ENCODE peak calls at places on chromosome 2, in seven cellular contexts. One of them, this sample, is unnamed.
A peak's percentile ranks its signal among the peaks of the same experiment; 100 is the strongest.

GRCh38 chr2:113136828-113137775 is 9.7 kb downstream of the IL1RN start:
- DNase-seq in stimulated activated effector memory CD8-positive, alpha-beta T cell treated with anti-CD3 and anti-CD28 coated beads, Interleukin-12 subunit alpha, Interleukin-12 subunit beta, amount 100 ng/mL, for 72 hours: peak; percentile 69
- DNase-seq in stimulated activated CD8-positive, alpha-beta memory T cell treated with anti-CD3 and anti-CD28 coated beads, Interleukin-12 subunit alpha, Interleukin-12 subunit beta, amount 100 ng/mL, for 4 hours: no peak
- DNase-seq in activated CD4-positive, alpha-beta T cell treated with anti-CD3 and anti-CD28 coated beads for 48 hours: peak; percentile 51
- DNase-seq in cardiac muscle cell: peak; percentile 57
- DNase-seq in NCI-H2081: peak; percentile 43
- DNase-seq in KBM-7: peak; percentile 70
- DNase-seq in this sample: no peak

GRCh38 chr2:28506112-28506511 is 10.3 kb downstream of the PLB1 start:
- DNase-seq in stimulated activated effector memory CD8-positive, alpha-beta T cell treated with anti-CD3 and anti-CD28 coated beads, Interleukin-12 subunit alpha, Interleukin-12 subunit beta, amount 100 ng/mL, for 72 hours: no peak
- DNase-seq in stimulated activated CD8-positive, alpha-beta memory T cell treated with anti-CD3 and anti-CD28 coated beads, Interleukin-12 subunit alpha, Interleukin-12 subunit beta, amount 100 ng/mL, for 4 hours: no peak
- DNase-seq in activated CD4-positive, alpha-beta T cell treated with anti-CD3 and anti-CD28 coated beads for 48 hours: peak; percentile 17
- DNase-seq in cardiac muscle cell: no peak
- DNase-seq in NCI-H2081: no peak
- DNase-seq in KBM-7: no peak
- DNase-seq in this sample: no peak

GRCh38 chr2:15638720-15639119 is 47.1 kb downstream of the DDX1 start:
- DNase-seq in stimulated activated effector memory CD8-positive, alpha-beta T cell treated with anti-CD3 and anti-CD28 coated beads, Interleukin-12 subunit alpha, Interleukin-12 subunit beta, amount 100 ng/mL, for 72 hours: no peak
- DNase-seq in stimulated activated CD8-positive, alpha-beta memory T cell treated with anti-CD3 and anti-CD28 coated beads, Interleukin-12 subunit alpha, Interleukin-12 subunit beta, amount 100 ng/mL, for 4 hours: no peak
- DNase-seq in activated CD4-positive, alpha-beta T cell treated with anti-CD3 and anti-CD28 coated beads for 48 hours: no peak
- DNase-seq in cardiac muscle cell: peak; percentile 42
- DNase-seq in NCI-H2081: no peak
- DNase-seq in KBM-7: no peak
- DNase-seq in this sample: no peak

GRCh38 chr2:61534926-61535325 is 3.2 kb downstream of the XPO1 start:
- DNase-seq in stimulated activated effector memory CD8-positive, alpha-beta T cell treated with anti-CD3 and anti-CD28 coated beads, Interleukin-12 subunit alpha, Interleukin-12 subunit beta, amount 100 ng/mL, for 72 hours: no peak
- DNase-seq in stimulated activated CD8-positive, alpha-beta memory T cell treated with anti-CD3 and anti-CD28 coated beads, Interleukin-12 subunit alpha, Interleukin-12 subunit beta, amount 100 ng/mL, for 4 hours: no peak
- DNase-seq in activated CD4-positive, alpha-beta T cell treated with anti-CD3 and anti-CD28 coated beads for 48 hours: no peak
- DNase-seq in cardiac muscle cell: no peak
- DNase-seq in NCI-H2081: no peak
- DNase-seq in KBM-7: no peak
- DNase-seq in this sample: no peak

GRCh38 chr2:105652014-105652796 is 92.5 kb upstream of the NCK2 start:
- DNase-seq in stimulated activated effector memory CD8-positive, alpha-beta T cell treated with anti-CD3 and anti-CD28 coated beads, Interleukin-12 subunit alpha, Interleukin-12 subunit beta, amount 100 ng/mL, for 72 hours: peak; percentile 13
- DNase-seq in stimulated activated CD8-positive, alpha-beta memory T cell treated with anti-CD3 and anti-CD28 coated beads, Interleukin-12 subunit alpha, Interleukin-12 subunit beta, amount 100 ng/mL, for 4 hours: no peak
- DNase-seq in activated CD4-positive, alpha-beta T cell treated with anti-CD3 and anti-CD28 coated beads for 48 hours: no peak
- DNase-seq in cardiac muscle cell: no peak
- DNase-seq in NCI-H2081: no peak
- DNase-seq in KBM-7: no peak
- DNase-seq in this sample: no peak

GRCh38 chr2:176582990-176583481 is 313.8 kb downstream of the MTX2 start:
- DNase-seq in stimulated activated effector memory CD8-positive, alpha-beta T cell treated with anti-CD3 and anti-CD28 coated beads, Interleukin-12 subunit alpha, Interleukin-12 subunit beta, amount 100 ng/mL, for 72 hours: no peak
- DNase-seq in stimulated activated CD8-positive, alpha-beta memory T cell treated with anti-CD3 and anti-CD28 coated beads, Interleukin-12 subunit alpha, Interleukin-12 subunit beta, amount 100 ng/mL, for 4 hours: no peak
- DNase-seq in activated CD4-positive, alpha-beta T cell treated with anti-CD3 and anti-CD28 coated beads for 48 hours: no peak
- DNase-seq in cardiac muscle cell: peak; percentile 91
- DNase-seq in NCI-H2081: no peak
- DNase-seq in KBM-7: no peak
- DNase-seq in this sample: no peak

GRCh38 chr2:127056631-127057370 is 50.2 kb downstream of the BIN1 start:
- DNase-seq in stimulated activated effector memory CD8-positive, alpha-beta T cell treated with anti-CD3 and anti-CD28 coated beads, Interleukin-12 subunit alpha, Interleukin-12 subunit beta, amount 100 ng/mL, for 72 hours: no peak
- DNase-seq in stimulated activated CD8-positive, alpha-beta memory T cell treated with anti-CD3 and anti-CD28 coated beads, Interleukin-12 subunit alpha, Interleukin-12 subunit beta, amount 100 ng/mL, for 4 hours: no peak
- DNase-seq in activated CD4-positive, alpha-beta T cell treated with anti-CD3 and anti-CD28 coated beads for 48 hours: no peak
- DNase-seq in cardiac muscle cell: no peak
- DNase-seq in NCI-H2081: no peak
- DNase-seq in KBM-7: no peak
- DNase-seq in this sample: no peak

GRCh38 chr2:143686585-143687164 is 557.5 kb downstream of the ARHGAP15 start:
- DNase-seq in stimulated activated effector memory CD8-positive, alpha-beta T cell treated with anti-CD3 and anti-CD28 coated beads, Interleukin-12 subunit alpha, Interleukin-12 subunit beta, amount 100 ng/mL, for 72 hours: no peak
- DNase-seq in stimulated activated CD8-positive, alpha-beta memory T cell treated with anti-CD3 and anti-CD28 coated beads, Interleukin-12 subunit alpha, Interleukin-12 subunit beta, amount 100 ng/mL, for 4 hours: no peak
- DNase-seq in activated CD4-positive, alpha-beta T cell treated with anti-CD3 and anti-CD28 coated beads for 48 hours: no peak
- DNase-seq in cardiac muscle cell: peak; percentile 68
- DNase-seq in NCI-H2081: peak; percentile 5
- DNase-seq in KBM-7: peak; percentile 62
- DNase-seq in this sample: no peak

GRCh38 chr2:204692790-204693189 is 147.5 kb downstream of the PARD3B start:
- DNase-seq in stimulated activated effector memory CD8-positive, alpha-beta T cell treated with anti-CD3 and anti-CD28 coated beads, Interleukin-12 subunit alpha, Interleukin-12 subunit beta, amount 100 ng/mL, for 72 hours: no peak
- DNase-seq in stimulated activated CD8-positive, alpha-beta memory T cell treated with anti-CD3 and anti-CD28 coated beads, Interleukin-12 subunit alpha, Interleukin-12 subunit beta, amount 100 ng/mL, for 4 hours: no peak
- DNase-seq in activated CD4-positive, alpha-beta T cell treated with anti-CD3 and anti-CD28 coated beads for 48 hours: no peak
- DNase-seq in cardiac muscle cell: no peak
- DNase-seq in NCI-H2081: no peak
- DNase-seq in KBM-7: peak; percentile 3
- DNase-seq in this sample: no peak

GRCh38 chr2:202377308-202377736 is 1.2 kb downstream of the BMPR2 start:
- DNase-seq in stimulated activated effector memory CD8-positive, alpha-beta T cell treated with anti-CD3 and anti-CD28 coated beads, Interleukin-12 subunit alpha, Interleukin-12 subunit beta, amount 100 ng/mL, for 72 hours: peak; percentile 61
- DNase-seq in stimulated activated CD8-positive, alpha-beta memory T cell treated with anti-CD3 and anti-CD28 coated beads, Interleukin-12 subunit alpha, Interleukin-12 subunit beta, amount 100 ng/mL, for 4 hours: peak; percentile 1
- DNase-seq in activated CD4-positive, alpha-beta T cell treated with anti-CD3 and anti-CD28 coated beads for 48 hours: peak; percentile 12
- DNase-seq in cardiac muscle cell: peak; percentile 41
- DNase-seq in NCI-H2081: no peak
- DNase-seq in KBM-7: peak; percentile 67
- DNase-seq in this sample: peak; percentile 32

GRCh38 chr2:228527481-228527880 is 346.0 kb upstream of the SPHKAP start:
- DNase-seq in stimulated activated effector memory CD8-positive, alpha-beta T cell treated with anti-CD3 and anti-CD28 coated beads, Interleukin-12 subunit alpha, Interleukin-12 subunit beta, amount 100 ng/mL, for 72 hours: no peak
- DNase-seq in stimulated activated CD8-positive, alpha-beta memory T cell treated with anti-CD3 and anti-CD28 coated beads, Interleukin-12 subunit alpha, Interleukin-12 subunit beta, amount 100 ng/mL, for 4 hours: no peak
- DNase-seq in activated CD4-positive, alpha-beta T cell treated with anti-CD3 and anti-CD28 coated beads for 48 hours: no peak
- DNase-seq in cardiac muscle cell: no peak
- DNase-seq in NCI-H2081: no peak
- DNase-seq in KBM-7: no peak
- DNase-seq in this sample: no peak

GRCh38 chr2:112605926-112606325 is 21.5 kb downstream of the CHCHD5 start:
- DNase-seq in stimulated activated effector memory CD8-positive, alpha-beta T cell treated with anti-CD3 and anti-CD28 coated beads, Interleukin-12 subunit alpha, Interleukin-12 subunit beta, amount 100 ng/mL, for 72 hours: no peak
- DNase-seq in stimulated activated CD8-positive, alpha-beta memory T cell treated with anti-CD3 and anti-CD28 coated beads, Interleukin-12 subunit alpha, Interleukin-12 subunit beta, amount 100 ng/mL, for 4 hours: no peak
- DNase-seq in activated CD4-positive, alpha-beta T cell treated with anti-CD3 and anti-CD28 coated beads for 48 hours: no peak
- DNase-seq in cardiac muscle cell: no peak
- DNase-seq in NCI-H2081: no peak
- DNase-seq in KBM-7: no peak
- DNase-seq in this sample: no peak

GRCh38 chr2:128305555-128306080 is 13.1 kb downstream of the HS6ST1 start:
- DNase-seq in stimulated activated effector memory CD8-positive, alpha-beta T cell treated with anti-CD3 and anti-CD28 coated beads, Interleukin-12 subunit alpha, Interleukin-12 subunit beta, amount 100 ng/mL, for 72 hours: no peak
- DNase-seq in stimulated activated CD8-positive, alpha-beta memory T cell treated with anti-CD3 and anti-CD28 coated beads, Interleukin-12 subunit alpha, Interleukin-12 subunit beta, amount 100 ng/mL, for 4 hours: no peak
- DNase-seq in activated CD4-positive, alpha-beta T cell treated with anti-CD3 and anti-CD28 coated beads for 48 hours: no peak
- DNase-seq in cardiac muscle cell: no peak
- DNase-seq in NCI-H2081: peak; percentile 73
- DNase-seq in KBM-7: no peak
- DNase-seq in this sample: no peak

GRCh38 chr2:198712485-198712884 is 745.3 kb downstream of the SATB2 start:
- DNase-seq in stimulated activated effector memory CD8-positive, alpha-beta T cell treated with anti-CD3 and anti-CD28 coated beads, Interleukin-12 subunit alpha, Interleukin-12 subunit beta, amount 100 ng/mL, for 72 hours: no peak
- DNase-seq in stimulated activated CD8-positive, alpha-beta memory T cell treated with anti-CD3 and anti-CD28 coated beads, Interleukin-12 subunit alpha, Interleukin-12 subunit beta, amount 100 ng/mL, for 4 hours: no peak
- DNase-seq in activated CD4-positive, alpha-beta T cell treated with anti-CD3 and anti-CD28 coated beads for 48 hours: no peak
- DNase-seq in cardiac muscle cell: no peak
- DNase-seq in NCI-H2081: no peak
- DNase-seq in KBM-7: no peak
- DNase-seq in this sample: no peak

GRCh38 chr2:126953483-126953882 is 54.8 kb downstream of the TEX51 start:
- DNase-seq in stimulated activated effector memory CD8-positive, alpha-beta T cell treated with anti-CD3 and anti-CD28 coated beads, Interleukin-12 subunit alpha, Interleukin-12 subunit beta, amount 100 ng/mL, for 72 hours: no peak
- DNase-seq in stimulated activated CD8-positive, alpha-beta memory T cell treated with anti-CD3 and anti-CD28 coated beads, Interleukin-12 subunit alpha, Interleukin-12 subunit beta, amount 100 ng/mL, for 4 hours: no peak
- DNase-seq in activated CD4-positive, alpha-beta T cell treated with anti-CD3 and anti-CD28 coated beads for 48 hours: no peak
- DNase-seq in cardiac muscle cell: no peak
- DNase-seq in NCI-H2081: peak; percentile 33
- DNase-seq in KBM-7: no peak
- DNase-seq in this sample: no peak

GRCh38 chr2:43724728-43725526 is 48.7 kb upstream of the C1GALT1C1L start:
- DNase-seq in stimulated activated effector memory CD8-positive, alpha-beta T cell treated with anti-CD3 and anti-CD28 coated beads, Interleukin-12 subunit alpha, Interleukin-12 subunit beta, amount 100 ng/mL, for 72 hours: no peak
- DNase-seq in stimulated activated CD8-positive, alpha-beta memory T cell treated with anti-CD3 and anti-CD28 coated beads, Interleukin-12 subunit alpha, Interleukin-12 subunit beta, amount 100 ng/mL, for 4 hours: no peak
- DNase-seq in activated CD4-positive, alpha-beta T cell treated with anti-CD3 and anti-CD28 coated beads for 48 hours: no peak
- DNase-seq in cardiac muscle cell: peak; percentile 41
- DNase-seq in NCI-H2081: no peak
- DNase-seq in KBM-7: no peak
- DNase-seq in this sample: no peak

GRCh38 chr2:162929571-162929970 is 91.0 kb upstream of the KCNH7 start:
- DNase-seq in stimulated activated effector memory CD8-positive, alpha-beta T cell treated with anti-CD3 and anti-CD28 coated beads, Interleukin-12 subunit alpha, Interleukin-12 subunit beta, amount 100 ng/mL, for 72 hours: no peak
- DNase-seq in stimulated activated CD8-positive, alpha-beta memory T cell treated with anti-CD3 and anti-CD28 coated beads, Interleukin-12 subunit alpha, Interleukin-12 subunit beta, amount 100 ng/mL, for 4 hours: no peak
- DNase-seq in activated CD4-positive, alpha-beta T cell treated with anti-CD3 and anti-CD28 coated beads for 48 hours: no peak
- DNase-seq in cardiac muscle cell: no peak
- DNase-seq in NCI-H2081: no peak
- DNase-seq in KBM-7: no peak
- DNase-seq in this sample: no peak

GRCh38 chr2:229815858-229816257 is 101.5 kb upstream of the DNER start:
- DNase-seq in stimulated activated effector memory CD8-positive, alpha-beta T cell treated with anti-CD3 and anti-CD28 coated beads, Interleukin-12 subunit alpha, Interleukin-12 subunit beta, amount 100 ng/mL, for 72 hours: no peak
- DNase-seq in stimulated activated CD8-positive, alpha-beta memory T cell treated with anti-CD3 and anti-CD28 coated beads, Interleukin-12 subunit alpha, Interleukin-12 subunit beta, amount 100 ng/mL, for 4 hours: no peak
- DNase-seq in activated CD4-positive, alpha-beta T cell treated with anti-CD3 and anti-CD28 coated beads for 48 hours: no peak
- DNase-seq in cardiac muscle cell: peak; percentile 39
- DNase-seq in NCI-H2081: no peak
- DNase-seq in KBM-7: no peak
- DNase-seq in this sample: no peak

GRCh38 chr2:38945931-38946330 is 56.3 kb downstream of the ARHGEF33 start:
- DNase-seq in stimulated activated effector memory CD8-positive, alpha-beta T cell treated with anti-CD3 and anti-CD28 coated beads, Interleukin-12 subunit alpha, Interleukin-12 subunit beta, amount 100 ng/mL, for 72 hours: no peak
- DNase-seq in stimulated activated CD8-positive, alpha-beta memory T cell treated with anti-CD3 and anti-CD28 coated beads, Interleukin-12 subunit alpha, Interleukin-12 subunit beta, amount 100 ng/mL, for 4 hours: no peak
- DNase-seq in activated CD4-positive, alpha-beta T cell treated with anti-CD3 and anti-CD28 coated beads for 48 hours: no peak
- DNase-seq in cardiac muscle cell: no peak
- DNase-seq in NCI-H2081: no peak
- DNase-seq in KBM-7: peak; percentile 84
- DNase-seq in this sample: no peak

GRCh38 chr2:177147093-177147694 is 65.4 kb upstream of the HNRNPA3 start:
- DNase-seq in stimulated activated effector memory CD8-positive, alpha-beta T cell treated with anti-CD3 and anti-CD28 coated beads, Interleukin-12 subunit alpha, Interleukin-12 subunit beta, amount 100 ng/mL, for 72 hours: no peak
- DNase-seq in stimulated activated CD8-positive, alpha-beta memory T cell treated with anti-CD3 and anti-CD28 coated beads, Interleukin-12 subunit alpha, Interleukin-12 subunit beta, amount 100 ng/mL, for 4 hours: no peak
- DNase-seq in activated CD4-positive, alpha-beta T cell treated with anti-CD3 and anti-CD28 coated beads for 48 hours: no peak
- DNase-seq in cardiac muscle cell: peak; percentile 67
- DNase-seq in NCI-H2081: peak; percentile 53
- DNase-seq in KBM-7: peak; percentile 63
- DNase-seq in this sample: no peak

GRCh38 chr2:161710131-161710915 is 86.1 kb downstream of the SLC4A10 start:
- DNase-seq in stimulated activated effector memory CD8-positive, alpha-beta T cell treated with anti-CD3 and anti-CD28 coated beads, Interleukin-12 subunit alpha, Interleukin-12 subunit beta, amount 100 ng/mL, for 72 hours: no peak
- DNase-seq in stimulated activated CD8-positive, alpha-beta memory T cell treated with anti-CD3 and anti-CD28 coated beads, Interleukin-12 subunit alpha, Interleukin-12 subunit beta, amount 100 ng/mL, for 4 hours: no peak
- DNase-seq in activated CD4-positive, alpha-beta T cell treated with anti-CD3 and anti-CD28 coated beads for 48 hours: no peak
- DNase-seq in cardiac muscle cell: peak; percentile 0
- DNase-seq in NCI-H2081: no peak
- DNase-seq in KBM-7: no peak
- DNase-seq in this sample: no peak

GRCh38 chr2:168216351-168217005 is 30.9 kb downstream of the STK39 start:
- DNase-seq in stimulated activated effector memory CD8-positive, alpha-beta T cell treated with anti-CD3 and anti-CD28 coated beads, Interleukin-12 subunit alpha, Interleukin-12 subunit beta, amount 100 ng/mL, for 72 hours: no peak
- DNase-seq in stimulated activated CD8-positive, alpha-beta memory T cell treated with anti-CD3 and anti-CD28 coated beads, Interleukin-12 subunit alpha, Interleukin-12 subunit beta, amount 100 ng/mL, for 4 hours: no peak
- DNase-seq in activated CD4-positive, alpha-beta T cell treated with anti-CD3 and anti-CD28 coated beads for 48 hours: no peak
- DNase-seq in cardiac muscle cell: peak; percentile 38
- DNase-seq in NCI-H2081: no peak
- DNase-seq in KBM-7: no peak
- DNase-seq in this sample: no peak

GRCh38 chr2:119123359-119123758 is 35.2 kb downstream of the C1QL2 start:
- DNase-seq in stimulated activated effector memory CD8-positive, alpha-beta T cell treated with anti-CD3 and anti-CD28 coated beads, Interleukin-12 subunit alpha, Interleukin-12 subunit beta, amount 100 ng/mL, for 72 hours: no peak
- DNase-seq in stimulated activated CD8-positive, alpha-beta memory T cell treated with anti-CD3 and anti-CD28 coated beads, Interleukin-12 subunit alpha, Interleukin-12 subunit beta, amount 100 ng/mL, for 4 hours: no peak
- DNase-seq in activated CD4-positive, alpha-beta T cell treated with anti-CD3 and anti-CD28 coated beads for 48 hours: no peak
- DNase-seq in cardiac muscle cell: no peak
- DNase-seq in NCI-H2081: no peak
- DNase-seq in KBM-7: no peak
- DNase-seq in this sample: no peak

GRCh38 chr2:43853141-43854081 is 14.6 kb downstream of the ABCG8 start:
- DNase-seq in stimulated activated effector memory CD8-positive, alpha-beta T cell treated with anti-CD3 and anti-CD28 coated beads, Interleukin-12 subunit alpha, Interleukin-12 subunit beta, amount 100 ng/mL, for 72 hours: peak; percentile 39
- DNase-seq in stimulated activated CD8-positive, alpha-beta memory T cell treated with anti-CD3 and anti-CD28 coated beads, Interleukin-12 subunit alpha, Interleukin-12 subunit beta, amount 100 ng/mL, for 4 hours: no peak
- DNase-seq in activated CD4-positive, alpha-beta T cell treated with anti-CD3 and anti-CD28 coated beads for 48 hours: no peak
- DNase-seq in cardiac muscle cell: no peak
- DNase-seq in NCI-H2081: no peak
- DNase-seq in KBM-7: no peak
- DNase-seq in this sample: no peak

GRCh38 chr2:143808166-143808565 is 678.9 kb downstream of the ARHGAP15 start:
- DNase-seq in stimulated activated effector memory CD8-positive, alpha-beta T cell treated with anti-CD3 and anti-CD28 coated beads, Interleukin-12 subunit alpha, Interleukin-12 subunit beta, amount 100 ng/mL, for 72 hours: no peak
- DNase-seq in stimulated activated CD8-positive, alpha-beta memory T cell treated with anti-CD3 and anti-CD28 coated beads, Interleukin-12 subunit alpha, Interleukin-12 subunit beta, amount 100 ng/mL, for 4 hours: no peak
- DNase-seq in activated CD4-positive, alpha-beta T cell treated with anti-CD3 and anti-CD28 coated beads for 48 hours: no peak
- DNase-seq in cardiac muscle cell: no peak
- DNase-seq in NCI-H2081: no peak
- DNase-seq in KBM-7: no peak
- DNase-seq in this sample: no peak

GRCh38 chr2:30433902-30434301 is 13.1 kb upstream of the LCLAT1 start:
- DNase-seq in stimulated activated effector memory CD8-positive, alpha-beta T cell treated with anti-CD3 and anti-CD28 coated beads, Interleukin-12 subunit alpha, Interleukin-12 subunit beta, amount 100 ng/mL, for 72 hours: no peak
- DNase-seq in stimulated activated CD8-positive, alpha-beta memory T cell treated with anti-CD3 and anti-CD28 coated beads, Interleukin-12 subunit alpha, Interleukin-12 subunit beta, amount 100 ng/mL, for 4 hours: no peak
- DNase-seq in activated CD4-positive, alpha-beta T cell treated with anti-CD3 and anti-CD28 coated beads for 48 hours: no peak
- DNase-seq in cardiac muscle cell: peak; percentile 54
- DNase-seq in NCI-H2081: no peak
- DNase-seq in KBM-7: no peak
- DNase-seq in this sample: no peak

GRCh38 chr2:65435625-65436168 is 3.3 kb upstream of the SPRED2 start:
- DNase-seq in stimulated activated effector memory CD8-positive, alpha-beta T cell treated with anti-CD3 and anti-CD28 coated beads, Interleukin-12 subunit alpha, Interleukin-12 subunit beta, amount 100 ng/mL, for 72 hours: peak; percentile 78
- DNase-seq in stimulated activated CD8-positive, alpha-beta memory T cell treated with anti-CD3 and anti-CD28 coated beads, Interleukin-12 subunit alpha, Interleukin-12 subunit beta, amount 100 ng/mL, for 4 hours: peak; percentile 12
- DNase-seq in activated CD4-positive, alpha-beta T cell treated with anti-CD3 and anti-CD28 coated beads for 48 hours: peak; percentile 64
- DNase-seq in cardiac muscle cell: peak; percentile 93
- DNase-seq in NCI-H2081: peak; percentile 55
- DNase-seq in KBM-7: peak; percentile 85
- DNase-seq in this sample: peak; percentile 57

GRCh38 chr2:165582409-165582808 is 112.9 kb downstream of the CSRNP3 start:
- DNase-seq in stimulated activated effector memory CD8-positive, alpha-beta T cell treated with anti-CD3 and anti-CD28 coated beads, Interleukin-12 subunit alpha, Interleukin-12 subunit beta, amount 100 ng/mL, for 72 hours: no peak
- DNase-seq in stimulated activated CD8-positive, alpha-beta memory T cell treated with anti-CD3 and anti-CD28 coated beads, Interleukin-12 subunit alpha, Interleukin-12 subunit beta, amount 100 ng/mL, for 4 hours: no peak
- DNase-seq in activated CD4-positive, alpha-beta T cell treated with anti-CD3 and anti-CD28 coated beads for 48 hours: no peak
- DNase-seq in cardiac muscle cell: peak; percentile 36
- DNase-seq in NCI-H2081: no peak
- DNase-seq in KBM-7: no peak
- DNase-seq in this sample: no peak

GRCh38 chr2:78553866-78554647 is 471.4 kb upstream of the REG3G start:
- DNase-seq in stimulated activated effector memory CD8-positive, alpha-beta T cell treated with anti-CD3 and anti-CD28 coated beads, Interleukin-12 subunit alpha, Interleukin-12 subunit beta, amount 100 ng/mL, for 72 hours: no peak
- DNase-seq in stimulated activated CD8-positive, alpha-beta memory T cell treated with anti-CD3 and anti-CD28 coated beads, Interleukin-12 subunit alpha, Interleukin-12 subunit beta, amount 100 ng/mL, for 4 hours: no peak
- DNase-seq in activated CD4-positive, alpha-beta T cell treated with anti-CD3 and anti-CD28 coated beads for 48 hours: no peak
- DNase-seq in cardiac muscle cell: no peak
- DNase-seq in NCI-H2081: no peak
- DNase-seq in KBM-7: no peak
- DNase-seq in this sample: no peak

GRCh38 chr2:28250006-28250405 is 142.7 kb upstream of the FOSL2 start:
- DNase-seq in stimulated activated effector memory CD8-positive, alpha-beta T cell treated with anti-CD3 and anti-CD28 coated beads, Interleukin-12 subunit alpha, Interleukin-12 subunit beta, amount 100 ng/mL, for 72 hours: no peak
- DNase-seq in stimulated activated CD8-positive, alpha-beta memory T cell treated with anti-CD3 and anti-CD28 coated beads, Interleukin-12 subunit alpha, Interleukin-12 subunit beta, amount 100 ng/mL, for 4 hours: no peak
- DNase-seq in activated CD4-positive, alpha-beta T cell treated with anti-CD3 and anti-CD28 coated beads for 48 hours: no peak
- DNase-seq in cardiac muscle cell: peak; percentile 31
- DNase-seq in NCI-H2081: no peak
- DNase-seq in KBM-7: no peak
- DNase-seq in this sample: no peak

GRCh38 chr2:64987001-64987962 is 1.9 kb upstream of the SLC1A4 start:
- DNase-seq in stimulated activated effector memory CD8-positive, alpha-beta T cell treated with anti-CD3 and anti-CD28 coated beads, Interleukin-12 subunit alpha, Interleukin-12 subunit beta, amount 100 ng/mL, for 72 hours: peak; percentile 56
- DNase-seq in stimulated activated CD8-positive, alpha-beta memory T cell treated with anti-CD3 and anti-CD28 coated beads, Interleukin-12 subunit alpha, Interleukin-12 subunit beta, amount 100 ng/mL, for 4 hours: no peak
- DNase-seq in activated CD4-positive, alpha-beta T cell treated with anti-CD3 and anti-CD28 coated beads for 48 hours: peak; percentile 11
- DNase-seq in cardiac muscle cell: peak; percentile 29
- DNase-seq in NCI-H2081: no peak
- DNase-seq in KBM-7: peak; percentile 34
- DNase-seq in this sample: no peak

GRCh38 chr2:46072146-46072820 is 224.9 kb upstream of the EPAS1 start:
- DNase-seq in stimulated activated effector memory CD8-positive, alpha-beta T cell treated with anti-CD3 and anti-CD28 coated beads, Interleukin-12 subunit alpha, Interleukin-12 subunit beta, amount 100 ng/mL, for 72 hours: no peak
- DNase-seq in stimulated activated CD8-positive, alpha-beta memory T cell treated with anti-CD3 and anti-CD28 coated beads, Interleukin-12 subunit alpha, Interleukin-12 subunit beta, amount 100 ng/mL, for 4 hours: no peak
- DNase-seq in activated CD4-positive, alpha-beta T cell treated with anti-CD3 and anti-CD28 coated beads for 48 hours: no peak
- DNase-seq in cardiac muscle cell: peak; percentile 34
- DNase-seq in NCI-H2081: no peak
- DNase-seq in KBM-7: no peak
- DNase-seq in this sample: no peak

GRCh38 chr2:219249203-219249980 is 3.7 kb upstream of the TUBA4B start:
- DNase-seq in stimulated activated effector memory CD8-positive, alpha-beta T cell treated with anti-CD3 and anti-CD28 coated beads, Interleukin-12 subunit alpha, Interleukin-12 subunit beta, amount 100 ng/mL, for 72 hours: no peak
- DNase-seq in stimulated activated CD8-positive, alpha-beta memory T cell treated with anti-CD3 and anti-CD28 coated beads, Interleukin-12 subunit alpha, Interleukin-12 subunit beta, amount 100 ng/mL, for 4 hours: no peak
- DNase-seq in activated CD4-positive, alpha-beta T cell treated with anti-CD3 and anti-CD28 coated beads for 48 hours: peak; percentile 51
- DNase-seq in cardiac muscle cell: peak; percentile 95
- DNase-seq in NCI-H2081: peak; percentile 60
- DNase-seq in KBM-7: peak; percentile 74
- DNase-seq in this sample: peak; percentile 45

GRCh38 chr2:150526006-150526405 is 38.5 kb upstream of the RND3 start:
- DNase-seq in stimulated activated effector memory CD8-positive, alpha-beta T cell treated with anti-CD3 and anti-CD28 coated beads, Interleukin-12 subunit alpha, Interleukin-12 subunit beta, amount 100 ng/mL, for 72 hours: no peak
- DNase-seq in stimulated activated CD8-positive, alpha-beta memory T cell treated with anti-CD3 and anti-CD28 coated beads, Interleukin-12 subunit alpha, Interleukin-12 subunit beta, amount 100 ng/mL, for 4 hours: no peak
- DNase-seq in activated CD4-positive, alpha-beta T cell treated with anti-CD3 and anti-CD28 coated beads for 48 hours: no peak
- DNase-seq in cardiac muscle cell: no peak
- DNase-seq in NCI-H2081: no peak
- DNase-seq in KBM-7: no peak
- DNase-seq in this sample: no peak

GRCh38 chr2:233002829-233003657 is 10.0 kb downstream of the NGEF start:
- DNase-seq in stimulated activated effector memory CD8-positive, alpha-beta T cell treated with anti-CD3 and anti-CD28 coated beads, Interleukin-12 subunit alpha, Interleukin-12 subunit beta, amount 100 ng/mL, for 72 hours: no peak
- DNase-seq in stimulated activated CD8-positive, alpha-beta memory T cell treated with anti-CD3 and anti-CD28 coated beads, Interleukin-12 subunit alpha, Interleukin-12 subunit beta, amount 100 ng/mL, for 4 hours: no peak
- DNase-seq in activated CD4-positive, alpha-beta T cell treated with anti-CD3 and anti-CD28 coated beads for 48 hours: no peak
- DNase-seq in cardiac muscle cell: no peak
- DNase-seq in NCI-H2081: no peak
- DNase-seq in KBM-7: no peak
- DNase-seq in this sample: no peak

GRCh38 chr2:189698020-189698887 is 23.8 kb downstream of the ANKAR start:
- DNase-seq in stimulated activated effector memory CD8-positive, alpha-beta T cell treated with anti-CD3 and anti-CD28 coated beads, Interleukin-12 subunit alpha, Interleukin-12 subunit beta, amount 100 ng/mL, for 72 hours: no peak
- DNase-seq in stimulated activated CD8-positive, alpha-beta memory T cell treated with anti-CD3 and anti-CD28 coated beads, Interleukin-12 subunit alpha, Interleukin-12 subunit beta, amount 100 ng/mL, for 4 hours: no peak
- DNase-seq in activated CD4-positive, alpha-beta T cell treated with anti-CD3 and anti-CD28 coated beads for 48 hours: peak; percentile 43
- DNase-seq in cardiac muscle cell: peak; percentile 65
- DNase-seq in NCI-H2081: peak; percentile 21
- DNase-seq in KBM-7: peak; percentile 54
- DNase-seq in this sample: no peak

GRCh38 chr2:10338242-10339188 is 35.8 kb downstream of the HPCAL1 start:
- DNase-seq in stimulated activated effector memory CD8-positive, alpha-beta T cell treated with anti-CD3 and anti-CD28 coated beads, Interleukin-12 subunit alpha, Interleukin-12 subunit beta, amount 100 ng/mL, for 72 hours: no peak
- DNase-seq in stimulated activated CD8-positive, alpha-beta memory T cell treated with anti-CD3 and anti-CD28 coated beads, Interleukin-12 subunit alpha, Interleukin-12 subunit beta, amount 100 ng/mL, for 4 hours: no peak
- DNase-seq in activated CD4-positive, alpha-beta T cell treated with anti-CD3 and anti-CD28 coated beads for 48 hours: no peak
- DNase-seq in cardiac muscle cell: no peak
- DNase-seq in NCI-H2081: no peak
- DNase-seq in KBM-7: no peak
- DNase-seq in this sample: no peak

This sample was measured in activated B cell treated with CpG ODN at 0.5 μM for 24 hours.